ENCODE peak calls at places on chromosomes 5 and 9, in ten cellular contexts. Q is RWPE1; S is endothelial cell; C is stimulated activated CD4-positive, alpha-beta T cell treated with anti-CD3 and anti-CD28 coated beads, Interleukin-4, amount 100 ng/mL, for 24 hours; W is NCI-H2081; V is AG10803; G is NCI-H2029 treated with DMSO at 0.1 percent for 48 hours; I is SK-MEL-5; D is astrocyte of the hippocampus; U is HT1080. P is an unnamed sample.

GRCh38 chr5:132500931-132501628 is 10.5 kb upstream of the IRF1 start:
- DNase-seq in D (peak), I (peak), V (peak), C (peak), Q (peak), G (no peak), S (peak), W (peak), U (peak), P (no peak)

GRCh38 chr9:573551-574410 is 267.7 kb upstream of the DMRT1 start:
- DNase-seq in V (no peak), I (peak), Q (no peak), U (no peak), D (peak), W (no peak), G (no peak), S (no peak), C (no peak), P (no peak)

GRCh38 chr5:84437673-84438315 is 53.1 kb upstream of the EDIL3 start:
- DNase-seq in W (no peak), U (peak), D (peak), Q (peak), V (peak), C (no peak), G (no peak), I (no peak), S (no peak), P (no peak)

GRCh38 chr9:134960701-134961181 is 43.0 kb upstream of the FCN1 start:
- DNase-seq in D (no peak), W (no peak), V (no peak), C (no peak), G (no peak), I (no peak), Q (no peak), U (no peak), S (no peak), P (no peak)

GRCh38 chr5:65907138-65907537 is 19.2 kb upstream of the ERBIN start:
- DNase-seq in G (no peak), I (no peak), C (no peak), S (no peak), Q (peak), V (peak), W (no peak), D (peak), U (no peak), P (no peak)

GRCh38 chr5:93010626-93011025 is 570.4 kb downstream of the NR2F1-AS1 start:
- DNase-seq in G (no peak), I (no peak), S (no peak), U (no peak), W (no peak), Q (no peak), C (no peak), D (no peak), V (no peak), P (no peak)

GRCh38 chr9:122800066-122801060 is at the start of gene OR1K1:
- DNase-seq in D (no peak), U (no peak), W (no peak), Q (no peak), S (no peak), I (no peak), C (no peak), G (no peak), V (no peak), P (no peak)

GRCh38 chr5:179167871-179168451 is 107.8 kb downstream of the ZNF354C start:
- DNase-seq in S (no peak), Q (no peak), V (no peak), D (no peak), G (no peak), C (no peak), W (no peak), I (no peak), U (no peak), P (no peak)

GRCh38 chr9:105070176-105070575 is 142.2 kb upstream of the ABCA1 start:
- DNase-seq in S (no peak), V (no peak), Q (no peak), W (no peak), U (no peak), C (no peak), D (no peak), I (no peak), G (no peak), P (no peak)

GRCh38 chr5:153938131-153938842 is 100.4 kb downstream of the FAM114A2 start:
- DNase-seq in Q (no peak), D (no peak), I (no peak), U (no peak), W (no peak), V (peak), C (no peak), S (no peak), G (no peak), P (no peak)

GRCh38 chr5:153796527-153796926 is 242.2 kb downstream of the FAM114A2 start:
- DNase-seq in W (no peak), C (no peak), U (peak), Q (no peak), S (no peak), D (no peak), V (no peak), G (no peak), I (no peak), P (no peak)

GRCh38 chr9:130891699-130892502 is 4.7 kb downstream of the QRFP start:
- DNase-seq in W (no peak), V (no peak), C (no peak), G (no peak), D (no peak), Q (no peak), U (no peak), I (no peak), S (no peak), P (no peak)

GRCh38 chr5:66324357-66324756 is 180.3 kb downstream of the SREK1 start:
- DNase-seq in S (no peak), W (peak), V (no peak), C (no peak), Q (no peak), G (peak), U (no peak), D (peak), I (no peak), P (peak)

GRCh38 chr5:177489119-177489716 is 8.2 kb downstream of the PDLIM7 start:
- DNase-seq in C (no peak), U (no peak), G (no peak), W (no peak), V (no peak), S (no peak), I (no peak), Q (no peak), D (peak), P (no peak)

GRCh38 chr9:16921855-16922254 is 51.4 kb upstream of the BNC2 start:
- DNase-seq in S (no peak), V (no peak), Q (peak), D (no peak), U (peak), C (no peak), W (peak), G (no peak), I (no peak), P (no peak)

GRCh38 chr9:16867571-16868311 is 2.7 kb downstream of the BNC2 start:
- DNase-seq in C (no peak), I (peak), G (no peak), Q (no peak), S (no peak), D (peak), U (peak), W (no peak), V (peak), P (no peak)

GRCh38 chr5:167770461-167770860 is 521.0 kb upstream of the WWC1 start:
- DNase-seq in S (no peak), I (no peak), D (peak), C (no peak), V (peak), W (no peak), U (peak), Q (no peak), G (no peak), P (no peak)

GRCh38 chr5:99063737-99064136 is 134.9 kb upstream of the CHD1 start:
- DNase-seq in V (no peak), G (no peak), C (no peak), U (no peak), D (no peak), W (no peak), I (no peak), Q (no peak), S (no peak), P (no peak)